ENCODE peak calls at places on chromosomes 7 and 10, in five cellular contexts. One of them, this sample, is unnamed.

GRCh38 chr7:112452102-112452888 is 2.0 kb downstream of the IFRD1 start:
- DNase-seq in transverse colon: peak; percentile 29
- DNase-seq in body of pancreas: peak; percentile 46
- DNase-seq in colonic mucosa: peak; percentile 35
- DNase-seq in astrocyte of the spinal cord: peak; percentile 43
- DNase-seq in this sample: peak; percentile 81

GRCh38 chr7:36625247-36625646 is 99.0 kb downstream of the AOAH start:
- DNase-seq in astrocyte of the spinal cord: no peak
- DNase-seq in transverse colon: no peak
- DNase-seq in body of pancreas: no peak
- DNase-seq in colonic mucosa: no peak
- DNase-seq in this sample: no peak

GRCh38 chr10:43227911-43228782 is 38.7 kb downstream of the RASGEF1A start:
- DNase-seq in body of pancreas: no peak
- DNase-seq in colonic mucosa: no peak
- DNase-seq in astrocyte of the spinal cord: no peak
- DNase-seq in transverse colon: peak; percentile 6
- DNase-seq in this sample: no peak

GRCh38 chr7:33725111-33725510 is 180.2 kb upstream of the BMPER start:
- DNase-seq in astrocyte of the spinal cord: no peak
- DNase-seq in colonic mucosa: no peak
- DNase-seq in transverse colon: no peak
- DNase-seq in body of pancreas: no peak
- DNase-seq in this sample: no peak

GRCh38 chr7:15577600-15577999 is 15.8 kb upstream of the AGMO start:
- DNase-seq in colonic mucosa: no peak
- DNase-seq in transverse colon: no peak
- DNase-seq in body of pancreas: no peak
- DNase-seq in astrocyte of the spinal cord: no peak
- DNase-seq in this sample: no peak

GRCh38 chr10:75035975-75036708 is 75.3 kb upstream of the SAMD8 start:
- DNase-seq in body of pancreas: no peak
- DNase-seq in colonic mucosa: no peak
- DNase-seq in transverse colon: no peak
- DNase-seq in astrocyte of the spinal cord: no peak
- DNase-seq in this sample: no peak

GRCh38 chr7:22979861-22980260 is 34.1 kb downstream of the HYCC1 start:
- DNase-seq in body of pancreas: no peak
- DNase-seq in astrocyte of the spinal cord: no peak
- DNase-seq in colonic mucosa: no peak
- DNase-seq in transverse colon: no peak
- DNase-seq in this sample: no peak

GRCh38 chr10:85609509-85609908 is 757.1 kb downstream of the GRID1 start:
- DNase-seq in colonic mucosa: no peak
- DNase-seq in body of pancreas: no peak
- DNase-seq in transverse colon: no peak
- DNase-seq in astrocyte of the spinal cord: no peak
- DNase-seq in this sample: no peak

GRCh38 chr10:118499186-118499585 is 96.3 kb downstream of the PRLHR start:
- DNase-seq in body of pancreas: no peak
- DNase-seq in astrocyte of the spinal cord: no peak
- DNase-seq in transverse colon: no peak
- DNase-seq in colonic mucosa: no peak
- DNase-seq in this sample: no peak

GRCh38 chr10:79436066-79436849 is 9.2 kb downstream of the ZCCHC24 start:
- DNase-seq in body of pancreas: no peak
- DNase-seq in transverse colon: no peak
- DNase-seq in astrocyte of the spinal cord: no peak
- DNase-seq in colonic mucosa: no peak
- DNase-seq in this sample: no peak

GRCh38 chr10:103276941-103277712 is at the start of gene INA:
- DNase-seq in astrocyte of the spinal cord: peak; percentile 29
- DNase-seq in transverse colon: no peak
- DNase-seq in body of pancreas: peak; percentile 15
- DNase-seq in colonic mucosa: no peak
- DNase-seq in this sample: peak; percentile 30

DNA sequence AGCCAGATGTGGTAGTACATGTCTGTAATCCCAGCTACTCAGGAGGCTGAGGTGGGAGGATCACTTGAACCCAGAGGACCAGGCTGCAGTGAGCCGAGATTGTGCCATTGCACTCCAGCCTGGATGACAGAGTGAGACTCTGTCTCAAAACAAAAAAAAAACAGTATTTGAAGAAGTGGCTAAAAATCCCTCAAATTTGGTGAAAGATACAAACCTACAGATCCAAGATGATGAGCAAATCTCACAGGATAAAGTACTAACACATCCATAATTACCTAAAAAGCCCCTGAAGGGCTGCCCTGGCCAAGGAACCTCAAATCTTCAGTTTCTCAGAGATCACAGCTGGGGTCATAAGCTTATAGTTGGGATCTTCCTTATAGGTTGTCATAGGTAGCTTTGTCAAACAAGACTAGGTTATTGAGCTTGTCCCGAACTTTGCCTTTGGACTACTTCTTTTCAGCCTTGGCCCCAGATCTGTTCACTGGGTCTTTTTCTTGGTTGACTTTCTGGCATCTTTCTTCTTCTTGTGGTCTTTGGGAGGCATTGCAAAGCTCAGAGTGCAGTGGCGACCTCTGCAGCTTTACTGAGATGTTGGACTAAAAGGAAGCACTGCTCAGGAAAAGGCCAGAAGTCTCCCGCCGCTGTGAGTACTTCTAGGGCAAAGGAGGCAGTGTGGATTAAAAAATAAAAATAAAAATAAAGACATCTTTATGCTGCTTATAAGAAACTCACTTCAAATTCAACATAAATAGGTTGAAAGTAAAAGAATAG is 28.6 kb upstream of the SAR1A start:
- DNase-seq in colonic mucosa: no peak
- DNase-seq in astrocyte of the spinal cord: no peak
- DNase-seq in transverse colon: no peak
- DNase-seq in body of pancreas: no peak
- DNase-seq in this sample: no peak
- TF ChIP-seq CTCF in colonic mucosa: no peak
- TF ChIP-seq CTCF in astrocyte of the spinal cord: no peak
- TF ChIP-seq CTCF in transverse colon: no peak
- TF ChIP-seq CTCF in body of pancreas: no peak
- TF ChIP-seq CTCF in this sample: no peak

GRCh38 chr10:60205741-60206140 is 183.9 kb downstream of the ANK3 start:
- DNase-seq in transverse colon: no peak
- DNase-seq in colonic mucosa: no peak
- DNase-seq in astrocyte of the spinal cord: no peak
- DNase-seq in body of pancreas: no peak
- DNase-seq in this sample: no peak

GRCh38 chr10:60206735-60207134 is 182.9 kb downstream of the ANK3 start:
- DNase-seq in astrocyte of the spinal cord: peak; percentile 17
- DNase-seq in transverse colon: peak; percentile 72
- DNase-seq in colonic mucosa: peak; percentile 69
- DNase-seq in body of pancreas: no peak
- DNase-seq in this sample: no peak

GRCh38 chr10:60200682-60201053 is 189.0 kb downstream of the ANK3 start:
- DNase-seq in astrocyte of the spinal cord: no peak
- DNase-seq in transverse colon: no peak
- DNase-seq in body of pancreas: no peak
- DNase-seq in colonic mucosa: no peak
- DNase-seq in this sample: no peak

GRCh38 chr10:60207894-60208293 is 181.8 kb downstream of the ANK3 start:
- DNase-seq in colonic mucosa: no peak
- DNase-seq in body of pancreas: no peak
- DNase-seq in astrocyte of the spinal cord: no peak
- DNase-seq in transverse colon: no peak
- DNase-seq in this sample: no peak

GRCh38 chr10:60203993-60204618 is 185.6 kb downstream of the ANK3 start:
- DNase-seq in astrocyte of the spinal cord: peak; percentile 41
- DNase-seq in colonic mucosa: no peak
- DNase-seq in transverse colon: no peak
- DNase-seq in body of pancreas: no peak
- DNase-seq in this sample: no peak
- TF ChIP-seq CTCF in astrocyte of the spinal cord: peak; percentile 76
- TF ChIP-seq CTCF in colonic mucosa: peak; percentile 21
- TF ChIP-seq CTCF in transverse colon: peak; percentile 52
- TF ChIP-seq CTCF in body of pancreas: peak; percentile 53
- TF ChIP-seq CTCF in this sample: no peak

GRCh38 chr7:129370812-129371211 is 63.4 kb upstream of the STRIP2 start:
- DNase-seq in transverse colon: no peak
- DNase-seq in astrocyte of the spinal cord: no peak
- DNase-seq in body of pancreas: no peak
- DNase-seq in colonic mucosa: no peak
- DNase-seq in this sample: no peak
- TF ChIP-seq CTCF in transverse colon: peak; percentile 5
- TF ChIP-seq CTCF in astrocyte of the spinal cord: no peak
- TF ChIP-seq CTCF in body of pancreas: no peak
- TF ChIP-seq CTCF in colonic mucosa: no peak
- TF ChIP-seq CTCF in this sample: no peak

GRCh38 chr7:150404785-150405583 is 25.9 kb downstream of the ZNF775 start:
- DNase-seq in transverse colon: peak; percentile 92
- DNase-seq in body of pancreas: peak; percentile 93
- DNase-seq in astrocyte of the spinal cord: peak; percentile 91
- DNase-seq in colonic mucosa: peak; percentile 91
- DNase-seq in this sample: peak; percentile 95
- TF ChIP-seq CTCF in transverse colon: peak; percentile 33
- TF ChIP-seq CTCF in body of pancreas: no peak
- TF ChIP-seq CTCF in astrocyte of the spinal cord: no peak
- TF ChIP-seq CTCF in colonic mucosa: no peak
- TF ChIP-seq CTCF in this sample: no peak

DNA sequence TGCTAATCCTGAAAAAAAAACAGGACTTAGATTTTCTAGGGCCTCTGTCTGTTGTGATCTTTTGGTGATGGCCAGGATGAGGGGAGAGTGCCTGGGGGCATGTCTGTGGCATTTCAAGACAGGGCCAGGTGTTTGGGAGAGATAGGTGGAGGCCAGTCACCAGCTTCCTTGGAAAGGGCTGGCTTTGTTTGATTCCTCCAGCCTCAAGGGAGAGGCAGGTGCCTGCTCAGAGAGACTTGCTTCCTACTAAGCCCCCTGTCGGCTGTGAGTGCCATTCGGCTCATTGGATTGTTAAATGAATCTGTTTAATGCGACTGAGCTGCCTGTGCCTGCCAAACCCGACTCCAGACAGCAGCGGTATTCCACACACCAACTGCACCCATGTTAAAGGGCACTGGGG is 304.1 kb upstream of the COBL start:
- DNase-seq in astrocyte of the spinal cord: no peak
- DNase-seq in colonic mucosa: no peak
- DNase-seq in transverse colon: no peak
- DNase-seq in body of pancreas: no peak
- DNase-seq in this sample: no peak
- TF ChIP-seq CTCF in astrocyte of the spinal cord: no peak
- TF ChIP-seq CTCF in colonic mucosa: no peak
- TF ChIP-seq CTCF in transverse colon: no peak
- TF ChIP-seq CTCF in body of pancreas: no peak
- TF ChIP-seq CTCF in this sample: no peak

DNA sequence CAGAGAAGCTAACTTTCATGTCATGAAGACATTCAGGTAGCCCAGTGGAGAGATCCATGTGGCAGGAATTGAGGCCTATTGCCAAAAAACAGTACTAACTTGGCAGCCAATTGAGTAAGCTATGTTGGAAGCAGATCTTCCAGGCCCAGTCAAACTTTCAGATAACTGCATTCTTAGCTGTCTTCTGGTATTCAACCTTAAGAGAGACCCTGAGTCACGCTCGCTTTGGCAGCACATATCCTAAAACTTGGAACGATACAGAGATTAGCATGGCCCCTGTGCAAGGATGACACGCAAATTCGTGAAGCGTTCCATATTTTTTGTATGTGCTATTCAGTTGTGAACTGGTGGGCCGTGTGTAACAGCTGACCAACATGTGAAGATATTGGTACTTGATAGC is 17.6 kb upstream of the ZNF518A start:
- DNase-seq in transverse colon: no peak
- DNase-seq in astrocyte of the spinal cord: no peak
- DNase-seq in colonic mucosa: no peak
- DNase-seq in body of pancreas: no peak
- DNase-seq in this sample: no peak
- TF ChIP-seq CTCF in transverse colon: no peak
- TF ChIP-seq CTCF in astrocyte of the spinal cord: no peak
- TF ChIP-seq CTCF in colonic mucosa: no peak
- TF ChIP-seq CTCF in body of pancreas: no peak
- TF ChIP-seq CTCF in this sample: no peak

GRCh38 chr7:93949468-93949867 is 27.9 kb downstream of the GNG11 start:
- DNase-seq in colonic mucosa: no peak
- DNase-seq in transverse colon: no peak
- DNase-seq in astrocyte of the spinal cord: peak; percentile 85
- DNase-seq in body of pancreas: peak; percentile 2
- DNase-seq in this sample: no peak

GRCh38 chr7:93945756-93946540 is 24.4 kb downstream of the GNG11 start:
- DNase-seq in astrocyte of the spinal cord: peak; percentile 31
- DNase-seq in body of pancreas: no peak
- DNase-seq in colonic mucosa: no peak
- DNase-seq in transverse colon: no peak
- DNase-seq in this sample: no peak

GRCh38 chr7:93945083-93945482 is 23.5 kb downstream of the GNG11 start:
- DNase-seq in body of pancreas: no peak
- DNase-seq in colonic mucosa: no peak
- DNase-seq in transverse colon: no peak
- DNase-seq in astrocyte of the spinal cord: no peak
- DNase-seq in this sample: no peak

GRCh38 chr7:93948873-93949272 is 27.3 kb downstream of the GNG11 start:
- DNase-seq in colonic mucosa: no peak
- DNase-seq in transverse colon: no peak
- DNase-seq in body of pancreas: no peak
- DNase-seq in astrocyte of the spinal cord: no peak
- DNase-seq in this sample: no peak

DNA sequence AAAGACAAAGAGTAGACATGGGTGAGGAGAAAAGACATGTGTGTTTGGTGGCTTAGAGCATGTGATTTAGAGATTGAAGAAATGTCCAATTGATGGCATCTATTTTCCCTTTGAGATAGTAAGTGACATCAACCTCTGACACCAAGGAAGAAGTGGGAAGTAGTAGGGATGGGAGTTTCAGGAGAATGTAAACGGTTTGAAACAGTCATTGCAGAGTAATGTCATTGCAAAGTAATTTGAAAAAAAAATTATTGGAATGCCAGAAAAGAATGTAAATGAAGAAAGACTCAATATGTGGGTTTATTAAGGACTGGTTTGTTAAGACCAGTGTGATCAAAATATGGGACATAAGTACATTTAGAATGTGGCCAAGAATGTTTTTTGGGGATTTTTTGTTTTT is 26.6 kb downstream of the GNG11 start:
- DNase-seq in body of pancreas: no peak
- DNase-seq in astrocyte of the spinal cord: no peak
- DNase-seq in colonic mucosa: no peak
- DNase-seq in transverse colon: no peak
- DNase-seq in this sample: no peak
- TF ChIP-seq CTCF in body of pancreas: no peak
- TF ChIP-seq CTCF in astrocyte of the spinal cord: no peak
- TF ChIP-seq CTCF in colonic mucosa: no peak
- TF ChIP-seq CTCF in transverse colon: no peak
- TF ChIP-seq CTCF in this sample: no peak

GRCh38 chr10:63825111-63825510 is 303.9 kb downstream of the REEP3 start:
- DNase-seq in body of pancreas: no peak
- DNase-seq in transverse colon: no peak
- DNase-seq in astrocyte of the spinal cord: no peak
- DNase-seq in colonic mucosa: no peak
- DNase-seq in this sample: no peak
- TF ChIP-seq CTCF in body of pancreas: no peak
- TF ChIP-seq CTCF in transverse colon: no peak
- TF ChIP-seq CTCF in astrocyte of the spinal cord: no peak
- TF ChIP-seq CTCF in colonic mucosa: no peak
- TF ChIP-seq CTCF in this sample: no peak

This sample was measured in testis.